ENCODE peak calls at places on chromosomes 16 and 17, in seven cellular contexts. Z is heart left ventricle; O is psoas muscle; P is uterus; N is tibial artery; R is neural progenitor cell; U is naive thymus-derived CD4-positive, alpha-beta T cell. C is an unnamed sample.

GRCh38 chr16:52912565-52913173 is 140.0 kb downstream of the CHD9NB start:
- DNase-seq in Z (peak; percentile 42), O (peak; percentile 51), P (peak; percentile 24), N (peak; percentile 29), R (peak; percentile 80), U (no peak), C (peak; percentile 45)

GRCh38 chr16:84518804-84519341 is 14.4 kb upstream of the MEAK7 start:
- DNase-seq in Z (no peak), O (no peak), P (no peak), N (no peak), R (no peak), U (peak; percentile 73), C (no peak)

GRCh38 chr16:53952215-53953208 is 248.6 kb downstream of the FTO start:
- DNase-seq in Z (no peak), O (no peak), P (no peak), N (no peak), R (no peak), U (no peak), C (no peak)

GRCh38 chr16:20410153-20410723 is 904 bp downstream of the ACSM5 start:
- DNase-seq in Z (no peak), O (no peak), P (no peak), N (no peak), R (no peak), U (no peak), C (no peak)

GRCh38 chr17:82808921-82809905 is 30.6 kb downstream of the ZNF750 start:
- DNase-seq in Z (peak; percentile 25), O (peak; percentile 48), P (peak; percentile 54), N (no peak), R (no peak), U (no peak), C (no peak)

GRCh38 chr17:194844-195602 is 13.6 kb upstream of the DOC2B start:
- DNase-seq in Z (no peak), O (peak; percentile 31), P (no peak), N (no peak), R (no peak), U (no peak), C (no peak)

GRCh38 chr17:70161519-70161918 is 7.8 kb upstream of the KCNJ2 start:
- DNase-seq in Z (no peak), O (no peak), P (no peak), N (no peak), R (no peak), U (no peak), C (no peak)

GRCh38 chr16:66291833-66292232 is 74.7 kb upstream of the CDH5 start:
- DNase-seq in Z (no peak), O (no peak), P (no peak), N (no peak), R (no peak), U (no peak), C (no peak)

DNA sequence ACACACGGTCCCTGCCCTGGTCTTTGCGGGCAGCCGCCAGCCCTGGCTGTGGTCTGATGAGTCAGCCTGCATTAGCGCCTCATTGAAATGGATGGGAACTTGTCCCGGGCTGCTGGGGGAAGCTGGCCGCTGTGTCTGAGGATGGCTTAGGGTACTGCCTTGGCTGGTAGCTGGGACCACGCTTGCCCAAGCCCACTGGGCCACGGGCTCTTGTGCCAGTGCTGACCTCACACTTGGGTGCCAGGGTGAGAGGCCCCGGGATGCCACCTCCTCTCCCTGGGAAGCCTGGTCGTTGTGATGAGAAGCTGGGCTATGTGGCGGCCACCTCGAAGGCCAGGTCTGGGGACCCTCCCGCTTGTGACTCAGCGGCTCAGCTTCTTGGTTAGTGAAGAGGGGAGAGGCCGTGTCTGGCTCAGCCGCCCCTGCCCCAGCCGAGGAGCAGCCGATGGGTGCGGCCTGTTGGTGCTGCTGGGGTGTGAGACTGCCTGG is 10.7 kb downstream of the CACNA1H start:
- DNase-seq in Z (no peak), O (no peak), P (no peak), N (no peak), R (no peak), U (no peak), C (peak; percentile 57)
- H3K4me1 ChIP-seq in Z (no peaks in the 10 kb centered on the region), O (peaks cover 11% of the 10 kb centered on the region), P (peaks cover 2% of the 10 kb centered on the region), N (peaks cover 56% of the 10 kb centered on the region), R (peaks cover 9% of the 10 kb centered on the region), U (no peaks in the 10 kb centered on the region), C (peaks cover 27% of the 10 kb centered on the region)

DNA sequence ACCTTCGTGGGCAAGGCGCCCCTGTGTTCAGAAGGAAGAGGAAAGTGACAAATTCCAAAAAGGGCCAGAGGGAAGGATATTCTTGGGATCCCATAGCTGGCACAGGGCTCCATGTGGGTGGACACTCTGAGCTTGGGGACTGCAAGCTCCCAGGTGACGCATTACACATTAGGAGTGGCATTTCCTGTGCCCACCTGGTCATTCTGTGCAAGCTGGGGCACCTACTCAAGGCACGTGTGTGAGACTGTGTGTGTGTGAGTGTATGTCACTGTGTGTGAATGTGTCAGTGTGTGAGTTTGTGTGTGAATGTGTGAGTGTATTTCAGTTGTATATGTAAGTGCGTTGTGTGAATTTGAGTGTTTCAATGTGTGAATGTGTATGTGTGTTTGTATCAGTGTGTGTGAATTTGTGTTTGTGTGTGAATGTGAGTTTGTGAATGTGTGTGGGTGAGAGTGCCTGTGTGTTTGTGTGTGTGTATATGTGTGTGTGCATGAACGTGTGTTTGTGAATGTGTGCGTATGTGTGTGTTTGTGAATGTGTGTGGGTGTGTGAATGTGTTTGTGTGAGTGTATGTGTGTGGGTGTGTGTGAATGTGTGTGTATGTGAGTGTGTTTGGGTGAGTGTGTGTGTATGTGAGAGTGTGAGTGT is 1.6 kb upstream of the CD300A start:
- DNase-seq in Z (no peak), O (no peak), P (no peak), N (no peak), R (no peak), U (no peak), C (no peak)
- H3K4me1 ChIP-seq in Z (peaks cover 56% of the 10 kb centered on the region), O (no peaks in the 10 kb centered on the region), P (no peaks in the 10 kb centered on the region), N (no peaks in the 10 kb centered on the region), R (peaks cover 7% of the 10 kb centered on the region), U (peaks cover 48% of the 10 kb centered on the region), C (no peaks in the 10 kb centered on the region)

GRCh38 chr17:57915980-57916757 is 39.0 kb downstream of the CUEDC1 start:
- DNase-seq in Z (no peak), O (no peak), P (no peak), N (no peak), R (peak; percentile 94), U (no peak), C (peak; percentile 55)
- H3K4me1 ChIP-seq in Z (peaks cover 79% of the 10 kb centered on the region), O (peaks cover 81% of the 10 kb centered on the region), P (peaks cover 12% of the 10 kb centered on the region), N (peaks cover 79% of the 10 kb centered on the region), R (peaks cover 100% of the 10 kb centered on the region), U (no peaks in the 10 kb centered on the region), C (peaks cover 78% of the 10 kb centered on the region)

GRCh38 chr17:7313890-7314718 is 1.1 kb downstream of the GPS2 start:
- DNase-seq in Z (no peak), O (no peak), P (no peak), N (no peak), R (no peak), U (no peak), C (no peak)
- H3K4me1 ChIP-seq in Z (peaks cover 59% of the 10 kb centered on the region), O (peaks cover 59% of the 10 kb centered on the region), P (peaks cover 14% of the 10 kb centered on the region), N (peaks cover 58% of the 10 kb centered on the region), R (peaks cover 11% of the 10 kb centered on the region), U (peaks cover 38% of the 10 kb centered on the region), C (peaks cover 61% of the 10 kb centered on the region)

GRCh38 chr16:10597184-10597583 is 16.8 kb upstream of the EMP2 start:
- DNase-seq in Z (no peak), O (no peak), P (no peak), N (no peak), R (no peak), U (no peak), C (no peak)
- H3K4me1 ChIP-seq in Z (peaks cover 12% of the 10 kb centered on the region), O (peaks cover 6% of the 10 kb centered on the region), P (no peaks in the 10 kb centered on the region), N (peaks cover 8% of the 10 kb centered on the region), R (peaks cover 10% of the 10 kb centered on the region), U (no peaks in the 10 kb centered on the region), C (no peaks in the 10 kb centered on the region)

GRCh38 chr17:17851603-17852002 is 14.8 kb upstream of the SREBF1 start:
- DNase-seq in Z (no peak), O (no peak), P (no peak), N (no peak), R (no peak), U (no peak), C (no peak)

GRCh38 chr17:17849147-17849820 is 12.5 kb upstream of the SREBF1 start:
- DNase-seq in Z (peak; percentile 84), O (peak; percentile 79), P (peak; percentile 54), N (peak; percentile 87), R (no peak), U (peak; percentile 83), C (peak; percentile 93)

GRCh38 chr17:17848311-17848710 is 11.5 kb upstream of the SREBF1 start:
- DNase-seq in Z (no peak), O (no peak), P (no peak), N (no peak), R (no peak), U (no peak), C (no peak)

GRCh38 chr17:17851101-17851500 is 14.3 kb upstream of the SREBF1 start:
- DNase-seq in Z (no peak), O (no peak), P (no peak), N (no peak), R (no peak), U (no peak), C (no peak)

DNA sequence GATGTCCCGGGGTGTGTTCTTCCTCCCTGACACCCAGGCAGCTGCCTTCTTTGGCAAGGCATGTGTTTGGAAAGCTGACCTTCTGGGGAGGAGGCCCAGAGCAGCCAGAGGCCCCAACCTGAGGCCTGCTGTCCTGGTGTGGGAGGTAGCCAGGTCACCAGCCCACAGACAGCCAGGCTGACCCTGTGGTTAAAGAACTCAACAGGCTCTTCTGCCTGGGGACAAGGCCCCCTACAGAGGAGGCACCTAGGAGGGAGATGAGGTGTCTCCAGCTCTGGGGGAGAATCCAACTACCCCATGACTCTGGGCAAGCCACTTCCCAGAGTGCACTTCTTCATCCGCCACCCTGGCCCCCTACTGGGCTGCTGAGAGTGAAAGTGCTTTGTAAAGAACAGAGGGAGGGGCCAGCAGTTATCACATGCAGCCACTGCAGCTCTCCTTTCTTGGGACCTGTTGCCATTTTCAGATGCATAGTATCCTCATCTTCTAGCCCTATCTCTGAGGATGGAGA is 13.1 kb upstream of the SREBF1 start:
- DNase-seq in Z (peak; percentile 61), O (peak; percentile 73), P (peak; percentile 63), N (peak; percentile 66), R (peak; percentile 58), U (peak; percentile 72), C (peak; percentile 68)
- H3K4me1 ChIP-seq in Z (peaks cover 40% of the 10 kb centered on the region), O (peaks cover 26% of the 10 kb centered on the region), P (no peaks in the 10 kb centered on the region), N (peaks cover 49% of the 10 kb centered on the region), R (peaks cover 65% of the 10 kb centered on the region), U (peaks cover 61% of the 10 kb centered on the region), C (peaks cover 26% of the 10 kb centered on the region)